ENCODE peak calls at places on chromosome 10, in six cellular contexts. One of them, this sample, is unnamed.

GRCh38 chr10:69453759-69454158 is 2.5 kb downstream of the TSPAN15 start:
- DNase-seq in sciatic nerve: no peak
- DNase-seq in lung microvascular endothelial cell: no peak
- DNase-seq in amygdala: no peak
- DNase-seq in neural crest cell: no peak
- DNase-seq in GM23248: no peak
- DNase-seq in this sample: peak; percentile 35

GRCh38 chr10:86599041-86599440 is 55.3 kb upstream of the OPN4 start:
- DNase-seq in sciatic nerve: no peak
- DNase-seq in GM23248: no peak
- DNase-seq in amygdala: no peak
- DNase-seq in lung microvascular endothelial cell: no peak
- DNase-seq in neural crest cell: no peak
- DNase-seq in this sample: no peak

GRCh38 chr10:59904431-59905065 is 1.8 kb downstream of the CCDC6 start:
- DNase-seq in neural crest cell: no peak
- DNase-seq in sciatic nerve: no peak
- DNase-seq in lung microvascular endothelial cell: no peak
- DNase-seq in GM23248: peak; percentile 26
- DNase-seq in amygdala: no peak
- DNase-seq in this sample: no peak

GRCh38 chr10:70634011-70634410 is 31.5 kb upstream of the PRF1 start:
- DNase-seq in GM23248: peak; percentile 35
- DNase-seq in lung microvascular endothelial cell: no peak
- DNase-seq in neural crest cell: no peak
- DNase-seq in amygdala: no peak
- DNase-seq in sciatic nerve: no peak
- DNase-seq in this sample: no peak

GRCh38 chr10:97254694-97255093 is 37.7 kb downstream of the ARHGAP19 start:
- DNase-seq in lung microvascular endothelial cell: no peak
- DNase-seq in amygdala: no peak
- DNase-seq in GM23248: no peak
- DNase-seq in sciatic nerve: no peak
- DNase-seq in neural crest cell: no peak
- DNase-seq in this sample: no peak

GRCh38 chr10:132707121-132707775 is 78.7 kb downstream of the NKX6-2 start:
- DNase-seq in GM23248: no peak
- DNase-seq in lung microvascular endothelial cell: no peak
- DNase-seq in neural crest cell: no peak
- DNase-seq in amygdala: no peak
- DNase-seq in sciatic nerve: peak; percentile 48
- DNase-seq in this sample: peak; percentile 32

GRCh38 chr10:117461766-117462423 is 80.7 kb upstream of the EMX2 start:
- DNase-seq in neural crest cell: no peak
- DNase-seq in lung microvascular endothelial cell: peak; percentile 41
- DNase-seq in amygdala: no peak
- DNase-seq in sciatic nerve: peak; percentile 63
- DNase-seq in GM23248: peak; percentile 99
- DNase-seq in this sample: no peak

GRCh38 chr10:130428936-130429335 is 292.7 kb downstream of the GLRX3 start:
- DNase-seq in amygdala: no peak
- DNase-seq in sciatic nerve: no peak
- DNase-seq in neural crest cell: no peak
- DNase-seq in GM23248: no peak
- DNase-seq in lung microvascular endothelial cell: no peak
- DNase-seq in this sample: no peak

GRCh38 chr10:78552261-78552811 is 516.4 kb upstream of the ZMIZ1 start:
- DNase-seq in GM23248: peak; percentile 57
- DNase-seq in lung microvascular endothelial cell: no peak
- DNase-seq in amygdala: no peak
- DNase-seq in neural crest cell: no peak
- DNase-seq in sciatic nerve: peak; percentile 81
- DNase-seq in this sample: no peak

GRCh38 chr10:112962343-112962742 is 12.3 kb downstream of the TCF7L2 start:
- DNase-seq in amygdala: no peak
- DNase-seq in sciatic nerve: no peak
- DNase-seq in lung microvascular endothelial cell: no peak
- DNase-seq in neural crest cell: no peak
- DNase-seq in GM23248: no peak
- DNase-seq in this sample: no peak

GRCh38 chr10:28139138-28139537 is 140.3 kb upstream of the ODAD2 start:
- DNase-seq in GM23248: peak; percentile 25
- DNase-seq in lung microvascular endothelial cell: no peak
- DNase-seq in neural crest cell: no peak
- DNase-seq in sciatic nerve: no peak
- DNase-seq in amygdala: no peak
- DNase-seq in this sample: no peak

GRCh38 chr10:131961777-131962450 is 19.8 kb downstream of the BNIP3 start:
- DNase-seq in amygdala: no peak
- DNase-seq in GM23248: peak; percentile 84
- DNase-seq in lung microvascular endothelial cell: no peak
- DNase-seq in neural crest cell: no peak
- DNase-seq in sciatic nerve: peak; percentile 53
- DNase-seq in this sample: peak; percentile 62

GRCh38 chr10:21399392-21400015 is 126.0 kb downstream of the SKIDA1 start:
- DNase-seq in amygdala: no peak
- DNase-seq in sciatic nerve: no peak
- DNase-seq in lung microvascular endothelial cell: peak; percentile 80
- DNase-seq in neural crest cell: no peak
- DNase-seq in GM23248: peak; percentile 91
- DNase-seq in this sample: no peak

GRCh38 chr10:118173326-118173725 is 126.6 kb upstream of the RAB11FIP2 start:
- DNase-seq in sciatic nerve: no peak
- DNase-seq in neural crest cell: no peak
- DNase-seq in lung microvascular endothelial cell: no peak
- DNase-seq in GM23248: peak; percentile 28
- DNase-seq in amygdala: no peak
- DNase-seq in this sample: no peak

GRCh38 chr10:4677296-4678021 is 148.5 kb upstream of the AKR1E2 start:
- DNase-seq in amygdala: no peak
- DNase-seq in sciatic nerve: no peak
- DNase-seq in neural crest cell: no peak
- DNase-seq in GM23248: peak; percentile 83
- DNase-seq in lung microvascular endothelial cell: peak; percentile 63
- DNase-seq in this sample: no peak

GRCh38 chr10:125152646-125153368 is 7.6 kb downstream of the CTBP2 start:
- DNase-seq in amygdala: peak; percentile 72
- DNase-seq in sciatic nerve: no peak
- DNase-seq in neural crest cell: no peak
- DNase-seq in lung microvascular endothelial cell: peak; percentile 34
- DNase-seq in GM23248: peak; percentile 41
- DNase-seq in this sample: peak; percentile 87

GRCh38 chr10:71347587-71348395 is 28.7 kb downstream of the SLC29A3 start:
- DNase-seq in lung microvascular endothelial cell: no peak
- DNase-seq in neural crest cell: no peak
- DNase-seq in amygdala: no peak
- DNase-seq in GM23248: no peak
- DNase-seq in sciatic nerve: no peak
- DNase-seq in this sample: no peak

GRCh38 chr10:4635394-4635793 is 190.6 kb upstream of the AKR1E2 start:
- DNase-seq in neural crest cell: no peak
- DNase-seq in GM23248: peak; percentile 60
- DNase-seq in amygdala: no peak
- DNase-seq in sciatic nerve: no peak
- DNase-seq in lung microvascular endothelial cell: no peak
- DNase-seq in this sample: no peak

GRCh38 chr10:26052326-26052725 is 118.3 kb downstream of the MYO3A start:
- DNase-seq in amygdala: no peak
- DNase-seq in lung microvascular endothelial cell: no peak
- DNase-seq in GM23248: no peak
- DNase-seq in sciatic nerve: no peak
- DNase-seq in neural crest cell: no peak
- DNase-seq in this sample: no peak

GRCh38 chr10:119536508-119536837 is 6.0 kb downstream of the RGS10 start:
- DNase-seq in sciatic nerve: no peak
- DNase-seq in neural crest cell: no peak
- DNase-seq in GM23248: no peak
- DNase-seq in lung microvascular endothelial cell: no peak
- DNase-seq in amygdala: no peak
- DNase-seq in this sample: no peak

GRCh38 chr10:27742195-27742925 is 3.3 kb downstream of the MKX start:
- DNase-seq in neural crest cell: peak; percentile 70
- DNase-seq in amygdala: no peak
- DNase-seq in GM23248: peak; percentile 97
- DNase-seq in lung microvascular endothelial cell: peak; percentile 85
- DNase-seq in sciatic nerve: peak; percentile 82
- DNase-seq in this sample: peak; percentile 92

GRCh38 chr10:62582098-62582705 is 208.0 kb downstream of the ZNF365 start:
- DNase-seq in lung microvascular endothelial cell: no peak
- DNase-seq in sciatic nerve: no peak
- DNase-seq in GM23248: peak; percentile 73
- DNase-seq in neural crest cell: no peak
- DNase-seq in amygdala: no peak
- DNase-seq in this sample: no peak